ENCODE peak calls at places on chromosomes 2 and 18, in four cellular contexts. Z, H, B and W are unnamed samples.

GRCh38 chr18:70384181-70384790 is 95.4 kb downstream of the SOCS6 start:
- DNase-seq in B (peak; percentile 92), H (peak; percentile 82), Z (peak; percentile 29), W (no peak)

GRCh38 chr2:12918841-12919445 is 202.2 kb downstream of the TRIB2 start:
- DNase-seq in B (no peak), Z (no peak), H (no peak), W (no peak)

GRCh38 chr2:98278074-98278473 is 68.2 kb upstream of the CNGA3 start:
- DNase-seq in Z (no peak), B (no peak), H (no peak), W (no peak)

GRCh38 chr2:159640176-159640575 is 23.8 kb upstream of the BAZ2B start:
- DNase-seq in Z (no peak), H (no peak), B (no peak), W (no peak)

GRCh38 chr18:22915337-22915736 is 17.8 kb upstream of the RBBP8 start:
- DNase-seq in B (no peak), Z (no peak), H (no peak), W (no peak)

GRCh38 chr2:167833294-167833693 is 414.1 kb downstream of the STK39 start:
- DNase-seq in Z (no peak), H (no peak), B (no peak), W (no peak)

GRCh38 chr2:85368921-85369320 is 14.4 kb downstream of the ELMOD3 start:
- DNase-seq in H (no peak), Z (no peak), B (no peak), W (no peak)

GRCh38 chr2:178891265-178891958 is 84.2 kb upstream of the TTN start:
- DNase-seq in B (peak; percentile 59), Z (peak; percentile 64), H (no peak), W (peak; percentile 15)

GRCh38 chr2:104860141-104860790 is 6.4 kb downstream of the POU3F3 start:
- DNase-seq in H (no peak), Z (no peak), B (no peak), W (no peak)

GRCh38 chr2:162688403-162688802 is 150.2 kb downstream of the KCNH7 start:
- DNase-seq in Z (no peak), B (no peak), H (no peak), W (no peak)

GRCh38 chr2:240598311-240598911 is 11.9 kb downstream of the CAPN10 start:
- DNase-seq in H (no peak), B (no peak), Z (no peak), W (no peak)

GRCh38 chr2:207253946-207254345 is 88.2 kb upstream of the KLF7 start:
- DNase-seq in H (no peak), B (no peak), Z (no peak), W (peak; percentile 47)

GRCh38 chr2:189096769-189097447 is 82.7 kb downstream of the COL5A2 start:
- DNase-seq in H (no peak), Z (no peak), B (peak; percentile 21), W (peak; percentile 26)

GRCh38 chr2:160269803-160270570 is 69.9 kb upstream of the ITGB6 start:
- DNase-seq in Z (peak; percentile 73), B (peak; percentile 31), H (no peak), W (peak; percentile 78)

GRCh38 chr18:610214-610928 is 13.6 kb downstream of the CLUL1 start:
- DNase-seq in B (no peak), H (no peak), Z (no peak), W (no peak)

GRCh38 chr2:189337648-189338047 is 103.6 kb upstream of the WDR75 start:
- DNase-seq in H (no peak), B (no peak), Z (no peak), W (no peak)

GRCh38 chr2:207468504-207468903 is 61.3 kb upstream of the CREB1 start:
- DNase-seq in H (no peak), B (no peak), Z (no peak), W (no peak)

GRCh38 chr2:130391872-130392670 is 36.2 kb downstream of the PTPN18 start:
- DNase-seq in H (no peak), B (no peak), Z (no peak), W (no peak)

GRCh38 chr2:217601601-217602000 is 401.2 kb downstream of the TNS1 start:
- DNase-seq in B (no peak), H (no peak), Z (no peak), W (no peak)

GRCh38 chr2:138493334-138493733 is 8.2 kb upstream of the SPOPL start:
- DNase-seq in H (no peak), B (no peak), Z (no peak), W (no peak)

GRCh38 chr18:48852292-48852691 is 98.5 kb downstream of the SMAD7 start:
- DNase-seq in B (no peak), H (no peak), Z (no peak), W (no peak)

GRCh38 chr2:235493775-235494715 is at the start of gene AGAP1:
- DNase-seq in B (peak; percentile 46), Z (peak; percentile 85), H (no peak), W (peak; percentile 90)

GRCh38 chr2:22290293-22290692 is 1094.7 kb upstream of the KLHL29 start:
- DNase-seq in H (no peak), Z (no peak), B (no peak), W (no peak)

GRCh38 chr2:121329786-121330185 is 44.8 kb upstream of the TFCP2L1 start:
- DNase-seq in B (no peak), H (no peak), Z (no peak), W (no peak)

GRCh38 chr2:145431181-145431951 is 911.4 kb upstream of the ZEB2 start:
- DNase-seq in H (no peak), B (no peak), Z (no peak), W (no peak)

GRCh38 chr2:182831912-182832311 is 34.5 kb downstream of the FRZB start:
- DNase-seq in Z (no peak), B (no peak), H (no peak), W (no peak)

GRCh38 chr2:15623481-15623796 is 31.8 kb downstream of the DDX1 start:
- DNase-seq in H (no peak), Z (no peak), B (no peak), W (no peak)

GRCh38 chr2:121529439-121530209 is 1.1 kb upstream of the RNU4ATAC start:
- DNase-seq in B (no peak), H (no peak), Z (peak; percentile 46), W (no peak)

GRCh38 chr2:67660871-67661270 is 263.7 kb downstream of the ETAA1 start:
- DNase-seq in B (no peak), H (no peak), Z (no peak), W (no peak)

GRCh38 chr2:134462791-134463725 is 209.2 kb downstream of the MGAT5 start:
- DNase-seq in H (no peak), Z (no peak), B (no peak), W (no peak)

GRCh38 chr2:98912957-98913915 is 22.8 kb downstream of the CRACDL start:
- DNase-seq in H (peak; percentile 68), B (no peak), Z (no peak), W (peak; percentile 51)

GRCh38 chr2:79369127-79369526 is 143.7 kb upstream of the CTNNA2 start:
- DNase-seq in Z (no peak), B (no peak), H (no peak), W (no peak)

GRCh38 chr2:102074167-102074778 is 68.3 kb upstream of the IL1R1 start:
- DNase-seq in Z (no peak), B (no peak), H (no peak), W (no peak)

GRCh38 chr18:43442571-43442970 is 165.3 kb upstream of the SYT4 start:
- DNase-seq in H (no peak), Z (no peak), B (no peak), W (no peak)